ENCODE peak calls at places on chromosomes 13 and 19, in eight cellular contexts. H is stimulated activated CD8-positive, alpha-beta memory T cell treated with anti-CD3 and anti-CD28 coated beads, Interleukin-15, amount 100 ng/mL, for 4 hours; X is NCI-H2107; O is RPMI8226; L is fibroblast of lung; R is Right ventricle myocardium superior; A is NCI-H1105; N is smooth muscle cell of the brain vasculature. E is an unnamed sample.

GRCh38 chr19:43028866-43029265 is 2.6 kb upstream of the PSG11 start:
- DNase-seq in H (no peak), X (no peak), O (no peak), L (no peak), R (no peak), A (no peak), N (no peak), E (no peak)

GRCh38 chr13:108594153-108594552 is 35.3 kb upstream of the MYO16 start:
- DNase-seq in H (no peak), X (no peak), O (no peak), L (no peak), R (no peak), A (peak; percentile 6), N (no peak), E (no peak)

GRCh38 chr19:1090731-1091543 is 4.2 kb downstream of the POLR2E start:
- DNase-seq in H (peak; percentile 41), X (no peak), O (no peak), L (no peak), R (no peak), A (no peak), N (no peak), E (no peak)

GRCh38 chr13:95275322-95276118 is 25.7 kb downstream of the ABCC4 start:
- DNase-seq in H (no peak), X (no peak), O (no peak), L (peak; percentile 67), R (no peak), A (peak; percentile 29), N (no peak), E (no peak)

GRCh38 chr13:67867206-67867605 is 637.1 kb upstream of the PCDH9 start:
- DNase-seq in H (no peak), X (no peak), O (no peak), L (no peak), R (no peak), A (no peak), N (no peak), E (no peak)

GRCh38 chr19:40702337-40703012 is 12.0 kb upstream of the NUMBL start:
- DNase-seq in H (no peak), X (no peak), O (no peak), L (peak; percentile 26), R (peak; percentile 73), A (no peak), N (no peak), E (no peak)

GRCh38 chr13:102769679-102770078 is 3.9 kb downstream of the TEX30 start:
- DNase-seq in H (no peak), X (no peak), O (no peak), L (no peak), R (no peak), A (no peak), N (no peak), E (no peak)

GRCh38 chr19:45478454-45479238 is 10.8 kb downstream of the FOSB start:
- DNase-seq in H (peak; percentile 75), X (peak; percentile 69), O (peak; percentile 92), L (peak; percentile 94), R (peak; percentile 88), A (peak; percentile 83), N (peak; percentile 83), E (peak; percentile 72)

GRCh38 chr13:94620286-94620896 is 18.7 kb downstream of the GPR180 start:
- DNase-seq in H (no peak), X (peak; percentile 18), O (peak; percentile 35), L (peak; percentile 11), R (no peak), A (peak; percentile 33), N (no peak), E (no peak)

GRCh38 chr13:48806522-48806921 is 152.8 kb downstream of the CYSLTR2 start:
- DNase-seq in H (no peak), X (no peak), O (no peak), L (peak; percentile 36), R (no peak), A (no peak), N (no peak), E (no peak)

GRCh38 chr13:20715340-20715732 is 11.8 kb downstream of the IL17D start:
- DNase-seq in H (no peak), X (no peak), O (no peak), L (no peak), R (no peak), A (no peak), N (no peak), E (no peak)

GRCh38 chr13:97944396-97945029 is 9.0 kb upstream of the IPO5 start:
- DNase-seq in H (no peak), X (no peak), O (no peak), L (peak; percentile 63), R (no peak), A (no peak), N (peak; percentile 35), E (peak; percentile 9)

GRCh38 chr19:14361824-14362223 is 19.4 kb upstream of the ADGRE5 start:
- DNase-seq in H (no peak), X (no peak), O (peak; percentile 41), L (no peak), R (no peak), A (no peak), N (no peak), E (no peak)

GRCh38 chr13:60448907-60449510 is 52.0 kb downstream of the TDRD3 start:
- DNase-seq in H (no peak), X (no peak), O (peak; percentile 25), L (peak; percentile 44), R (no peak), A (peak; percentile 52), N (peak; percentile 58), E (no peak)

GRCh38 chr19:40224342-40225148 is 1.9 kb downstream of the CCNP start:
- DNase-seq in H (no peak), X (no peak), O (peak; percentile 28), L (no peak), R (no peak), A (no peak), N (no peak), E (no peak)

GRCh38 chr19:1523412-1524205 is at the start of gene PLK5:
- DNase-seq in H (no peak), X (no peak), O (no peak), L (no peak), R (no peak), A (no peak), N (no peak), E (no peak)

GRCh38 chr13:103303078-103303651 is 236.9 kb upstream of the SLC10A2 start:
- DNase-seq in H (no peak), X (no peak), O (no peak), L (no peak), R (no peak), A (no peak), N (no peak), E (no peak)

GRCh38 chr13:79491715-79492114 is 10.8 kb downstream of the NDFIP2 start:
- DNase-seq in H (no peak), X (no peak), O (no peak), L (peak; percentile 87), R (no peak), A (no peak), N (no peak), E (peak; percentile 28)

GRCh38 chr13:50531917-50532899 is 311.3 kb downstream of the DLEU7 start:
- DNase-seq in H (no peak), X (no peak), O (no peak), L (peak; percentile 53), R (no peak), A (no peak), N (no peak), E (no peak)

GRCh38 chr13:104357174-104357573 is 1291.0 kb upstream of the SLC10A2 start:
- DNase-seq in H (no peak), X (no peak), O (no peak), L (peak; percentile 78), R (no peak), A (no peak), N (no peak), E (no peak)

GRCh38 chr13:51520524-51520923 is 63.7 kb upstream of the WDFY2 start:
- DNase-seq in H (no peak), X (no peak), O (no peak), L (peak; percentile 71), R (no peak), A (no peak), N (peak; percentile 24), E (peak; percentile 51)

GRCh38 chr19:48543121-48543710 is 8.8 kb upstream of the SULT2B1 start:
- DNase-seq in H (no peak), X (no peak), O (no peak), L (peak; percentile 59), R (no peak), A (no peak), N (no peak), E (no peak)

GRCh38 chr13:24148414-24149305 is 11.9 kb upstream of the SPATA13 start:
- DNase-seq in H (no peak), X (no peak), O (no peak), L (peak; percentile 99), R (no peak), A (no peak), N (peak; percentile 76), E (peak; percentile 92)

GRCh38 chr19:15466851-15467733 is 2.7 kb upstream of the RASAL3 start:
- DNase-seq in H (no peak), X (no peak), O (peak; percentile 90), L (peak; percentile 79), R (no peak), A (no peak), N (no peak), E (no peak)

GRCh38 chr13:110272651-110273050 is 34.3 kb downstream of the COL4A1 start:
- DNase-seq in H (no peak), X (no peak), O (no peak), L (no peak), R (no peak), A (no peak), N (no peak), E (no peak)

GRCh38 chr13:113153810-113154748 is 4.4 kb upstream of the PROZ start:
- DNase-seq in H (peak; percentile 42), X (peak; percentile 20), O (peak; percentile 65), L (peak; percentile 63), R (peak; percentile 88), A (peak; percentile 79), N (no peak), E (peak; percentile 18)

GRCh38 chr13:114135731-114136171 is 3.3 kb upstream of the RASA3 start:
- DNase-seq in H (no peak), X (no peak), O (no peak), L (peak; percentile 33), R (no peak), A (no peak), N (no peak), E (no peak)

GRCh38 chr13:43023244-43023931 is at the start of gene DNAJC15:
- DNase-seq in H (peak; percentile 64), X (no peak), O (peak; percentile 80), L (peak; percentile 83), R (peak; percentile 93), A (no peak), N (peak; percentile 58), E (no peak)

GRCh38 chr13:79966502-79966901 is 374.4 kb downstream of the SPRY2 start:
- DNase-seq in H (no peak), X (no peak), O (no peak), L (no peak), R (no peak), A (no peak), N (no peak), E (no peak)

GRCh38 chr19:40803857-40804782 is 5.1 kb downstream of the EGLN2 start:
- DNase-seq in H (no peak), X (no peak), O (peak; percentile 73), L (no peak), R (peak; percentile 29), A (no peak), N (no peak), E (no peak)

GRCh38 chr19:11574689-11575088 is 2.8 kb downstream of the ACP5 start:
- DNase-seq in H (no peak), X (no peak), O (no peak), L (no peak), R (no peak), A (no peak), N (no peak), E (no peak)

GRCh38 chr19:4088975-4089374 is 22.3 kb upstream of the ZBTB7A start:
- DNase-seq in H (no peak), X (no peak), O (no peak), L (no peak), R (no peak), A (no peak), N (no peak), E (no peak)

GRCh38 chr19:18939922-18940775 is 868 bp downstream of the HOMER3 start:
- DNase-seq in H (no peak), X (no peak), O (no peak), L (peak; percentile 52), R (peak; percentile 57), A (no peak), N (no peak), E (no peak)

GRCh38 chr13:33519561-33520479 is 234.3 kb upstream of the STARD13 start:
- DNase-seq in H (no peak), X (no peak), O (no peak), L (peak; percentile 98), R (no peak), A (no peak), N (no peak), E (peak; percentile 74)